ENCODE peak calls at places on chromosomes 16 and 17, in five cellular contexts. Z is cardiac fibroblast, A is HCT116, G is upper lobe of right lung, L is BJ. W is an unnamed sample.

GRCh38 chr16:81397879-81398516 is 46.6 kb upstream of the CMIP start:
- DNase-seq in Z (no peak), A (no peak), G (no peak), L (no peak), W (no peak)

GRCh38 chr17:231966-232807 is 50.7 kb upstream of the DOC2B start:
- DNase-seq in Z (no peak), A (no peak), G (peak), L (no peak), W (no peak)

GRCh38 chr16:85334718-85335583 is 222.7 kb upstream of the CIBAR2 start:
- DNase-seq in Z (no peak), A (no peak), G (no peak), L (no peak), W (no peak)

GRCh38 chr17:33115957-33116680 is 124.5 kb downstream of the SPACA3 start:
- DNase-seq in Z (no peak), A (no peak), G (no peak), L (no peak), W (no peak)

GRCh38 chr16:49596119-49596518 is 222.5 kb downstream of the C16orf78 start:
- DNase-seq in Z (peak), A (no peak), G (no peak), L (no peak), W (no peak)

GRCh38 chr16:54355251-54355650 is 68.7 kb upstream of the IRX3 start:
- DNase-seq in Z (peak), A (no peak), G (no peak), L (no peak), W (no peak)

GRCh38 chr17:69967910-69968411 is 107.1 kb upstream of the KCNJ16 start:
- DNase-seq in Z (peak), A (no peak), G (no peak), L (peak), W (peak)

GRCh38 chr16:54986404-54986803 is 55.7 kb downstream of the IRX5 start:
- DNase-seq in Z (no peak), A (no peak), G (no peak), L (no peak), W (no peak)

GRCh38 chr16:54411555-54411954 is 125.0 kb upstream of the IRX3 start:
- DNase-seq in Z (no peak), A (no peak), G (no peak), L (no peak), W (no peak)

GRCh38 chr16:23504453-23505179 is 5.7 kb downstream of the GGA2 start:
- DNase-seq in Z (peak), A (peak), G (peak), L (peak), W (peak)

GRCh38 chr17:39205112-39205526 is 5.0 kb downstream of the RPL19 start:
- DNase-seq in Z (no peak), A (no peak), G (no peak), L (no peak), W (no peak)

GRCh38 chr17:48843172-48843900 is 12.5 kb downstream of the CALCOCO2 start:
- DNase-seq in Z (peak), A (no peak), G (no peak), L (no peak), W (peak)

GRCh38 chr16:53781023-53781605 is 77.2 kb downstream of the FTO start:
- DNase-seq in Z (no peak), A (no peak), G (no peak), L (no peak), W (no peak)

GRCh38 chr17:63382136-63382535 is 64.0 kb downstream of the CYB561 start:
- DNase-seq in Z (no peak), A (no peak), G (no peak), L (no peak), W (no peak)

GRCh38 chr16:711548-712320 is 3.2 kb upstream of the METRN start:
- DNase-seq in Z (peak), A (no peak), G (peak), L (no peak), W (no peak)

GRCh38 chr17:64707077-64707591 is 45.0 kb upstream of the SMURF2 start:
- DNase-seq in Z (peak), A (peak), G (peak), L (peak), W (peak)

GRCh38 chr17:15447928-15448579 is 19.4 kb downstream of the CDRT4 start:
- DNase-seq in Z (no peak), A (no peak), G (no peak), L (no peak), W (no peak)

GRCh38 chr17:45353047-45353446 is 36.2 kb upstream of the MAP3K14 start:
- DNase-seq in Z (no peak), A (no peak), G (peak), L (no peak), W (no peak)

GRCh38 chr17:82458885-82459424 is 414 bp downstream of the NARF start:
- DNase-seq in Z (peak), A (no peak), G (no peak), L (no peak), W (no peak)

GRCh38 chr17:66904760-66905637 is 59.5 kb upstream of the CACNG4 start:
- DNase-seq in Z (peak), A (no peak), G (peak), L (no peak), W (no peak)

DNA sequence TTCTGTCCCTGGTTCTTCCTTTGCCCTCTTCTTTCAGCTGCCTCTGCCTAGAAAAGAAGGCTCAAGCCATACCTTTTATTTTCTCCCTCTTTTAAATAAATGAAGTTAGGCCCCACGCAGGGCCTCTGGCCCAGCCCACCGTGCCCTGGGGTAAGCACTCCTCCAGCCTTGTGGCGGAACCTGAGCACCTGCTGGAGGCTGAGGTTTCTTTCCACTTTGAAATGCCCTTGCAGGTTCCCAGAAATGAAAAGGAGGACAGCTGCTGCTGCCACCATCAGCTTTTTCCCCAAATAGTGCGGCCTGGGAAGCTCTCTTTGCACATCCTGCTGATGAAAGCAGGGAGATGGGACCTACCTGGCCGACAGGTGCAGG is 139.4 kb downstream of the CCDC182 start:
- DNase-seq in Z (no peak), A (no peak), G (peak), L (no peak), W (no peak)
- H3K4me3 ChIP-seq in Z (no peak), A (no peak), G (peak), L (no peak), W (no peak)

DNA sequence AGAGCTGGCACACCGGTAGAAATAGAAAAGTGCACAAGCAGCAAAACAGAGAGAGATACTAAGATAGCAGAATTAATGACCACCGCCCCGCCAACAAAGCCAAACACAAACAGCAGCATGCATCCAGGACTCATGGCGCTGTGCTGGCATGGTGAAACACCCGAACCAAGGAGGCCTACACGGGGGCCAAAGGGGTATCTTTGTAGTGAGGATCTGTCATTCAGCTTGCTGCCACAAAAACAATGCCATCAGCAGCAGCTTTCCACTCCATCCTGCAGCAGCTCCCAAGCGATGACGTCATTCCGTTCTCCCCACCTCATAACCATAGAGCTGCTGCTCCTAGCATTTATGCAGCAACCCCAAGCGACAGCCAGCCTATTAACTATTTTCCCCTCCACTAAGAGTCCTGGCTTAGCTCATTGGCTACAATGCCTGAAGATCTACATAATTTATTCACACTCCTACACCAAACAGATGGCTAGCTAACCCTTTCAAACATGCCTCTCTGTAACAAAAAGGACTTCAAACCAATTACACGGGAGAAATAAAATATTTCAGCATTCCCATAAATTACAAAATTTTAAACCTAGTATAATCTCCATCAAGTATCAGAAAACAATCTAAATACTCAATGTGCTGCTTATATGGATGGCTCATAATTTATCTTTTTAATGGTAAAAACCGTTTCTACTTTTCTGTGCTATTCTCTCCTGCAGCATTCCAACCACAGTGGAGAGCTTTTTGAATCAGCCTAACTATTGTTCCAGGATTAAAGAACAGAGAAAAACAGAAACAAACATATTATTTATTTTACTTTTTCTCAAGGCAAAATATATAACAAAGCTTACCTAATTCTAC is 73.9 kb downstream of the SPAG9 start:
- DNase-seq in Z (peak), A (no peak), G (no peak), L (no peak), W (peak)
- TF ChIP-seq CTCF in Z (no peak), A (no peak), G (no peak), L (no peak), W (no peak)

GRCh38 chr17:18156976-18157280 is 26.7 kb upstream of the ALKBH5 start:
- DNase-seq in Z (no peak), A (no peak), G (no peak), L (no peak), W (no peak)

GRCh38 chr17:18156171-18156975 is 27.3 kb upstream of the ALKBH5 start:
- DNase-seq in Z (no peak), A (no peak), G (no peak), L (no peak), W (no peak)

GRCh38 chr17:18159551-18160120 is 24.0 kb upstream of the ALKBH5 start:
- DNase-seq in Z (no peak), A (no peak), G (no peak), L (no peak), W (no peak)

GRCh38 chr17:18158022-18158600 is 25.5 kb upstream of the ALKBH5 start:
- DNase-seq in Z (peak), A (peak), G (peak), L (peak), W (no peak)

GRCh38 chr17:18157354-18157985 is 26.2 kb upstream of the ALKBH5 start:
- DNase-seq in Z (no peak), A (no peak), G (no peak), L (no peak), W (no peak)
- H3K4me3 ChIP-seq in Z (no peak), A (peak), G (no peak), L (no peak), W (no peak)

GRCh38 chr17:4014148-4014927 is 50.1 kb upstream of the ATP2A3 start:
- DNase-seq in Z (no peak), A (no peak), G (no peak), L (no peak), W (no peak)
- TF ChIP-seq CTCF in Z (no peak), A (no peak), G (no peak), L (no peak), W (no peak)